ENCODE peak calls at places on chromosomes 11 and 22, in nine cellular contexts. One of them, this sample, is unnamed.
A peak's percentile ranks its signal among the peaks of the same experiment; 100 is the strongest.

GRCh38 chr11:32792948-32793475 is 1.4 kb downstream of the CCDC73 start:
- DNase-seq in colonic mucosa: peak; percentile 67
- DNase-seq in tibial artery: no peak
- DNase-seq in astrocyte: peak; percentile 2
- DNase-seq in heart left ventricle: peak; percentile 59
- DNase-seq in PC-3: peak; percentile 81
- DNase-seq in IMR-90: peak; percentile 27
- DNase-seq in SJSA1: peak; percentile 30
- DNase-seq in cardiac muscle cell: peak; percentile 68
- DNase-seq in this sample: peak; percentile 69

GRCh38 chr22:24450600-24450999 is 23.2 kb downstream of the ADORA2A start:
- DNase-seq in PC-3: no peak
- DNase-seq in astrocyte: no peak
- DNase-seq in colonic mucosa: no peak
- DNase-seq in cardiac muscle cell: peak; percentile 30
- DNase-seq in SJSA1: no peak
- DNase-seq in IMR-90: no peak
- DNase-seq in tibial artery: peak; percentile 24
- DNase-seq in heart left ventricle: no peak
- DNase-seq in this sample: no peak

GRCh38 chr11:122796128-122796717 is 42.1 kb upstream of the CRTAM start:
- DNase-seq in SJSA1: no peak
- DNase-seq in colonic mucosa: peak; percentile 49
- DNase-seq in cardiac muscle cell: peak; percentile 33
- DNase-seq in heart left ventricle: peak; percentile 41
- DNase-seq in PC-3: peak; percentile 79
- DNase-seq in IMR-90: peak; percentile 36
- DNase-seq in tibial artery: no peak
- DNase-seq in astrocyte: no peak
- DNase-seq in this sample: peak; percentile 58

GRCh38 chr11:124876818-124877630 is 11.8 kb downstream of the ROBO3 start:
- DNase-seq in SJSA1: no peak
- DNase-seq in cardiac muscle cell: no peak
- DNase-seq in PC-3: no peak
- DNase-seq in heart left ventricle: no peak
- DNase-seq in colonic mucosa: no peak
- DNase-seq in IMR-90: no peak
- DNase-seq in astrocyte: no peak
- DNase-seq in tibial artery: peak; percentile 68
- DNase-seq in this sample: no peak

GRCh38 chr11:103648670-103649400 is 387.6 kb upstream of the DDI1 start:
- DNase-seq in SJSA1: no peak
- DNase-seq in IMR-90: peak; percentile 26
- DNase-seq in heart left ventricle: no peak
- DNase-seq in PC-3: no peak
- DNase-seq in astrocyte: peak; percentile 87
- DNase-seq in tibial artery: no peak
- DNase-seq in colonic mucosa: no peak
- DNase-seq in cardiac muscle cell: no peak
- DNase-seq in this sample: no peak

GRCh38 chr22:45240137-45240809 is 421 bp downstream of the KIAA0930 start:
- DNase-seq in astrocyte: no peak
- DNase-seq in heart left ventricle: no peak
- DNase-seq in IMR-90: no peak
- DNase-seq in tibial artery: no peak
- DNase-seq in cardiac muscle cell: no peak
- DNase-seq in PC-3: no peak
- DNase-seq in colonic mucosa: peak; percentile 41
- DNase-seq in SJSA1: peak; percentile 38
- DNase-seq in this sample: no peak

GRCh38 chr11:72781063-72781312 is 12.9 kb downstream of the STARD10 start:
- DNase-seq in heart left ventricle: no peak
- DNase-seq in cardiac muscle cell: peak; percentile 17
- DNase-seq in colonic mucosa: peak; percentile 58
- DNase-seq in SJSA1: no peak
- DNase-seq in astrocyte: no peak
- DNase-seq in tibial artery: no peak
- DNase-seq in IMR-90: no peak
- DNase-seq in PC-3: peak; percentile 62
- DNase-seq in this sample: peak; percentile 88

GRCh38 chr11:35387341-35387982 is 31.9 kb downstream of the SLC1A2 start:
- DNase-seq in PC-3: peak; percentile 9
- DNase-seq in heart left ventricle: no peak
- DNase-seq in cardiac muscle cell: no peak
- DNase-seq in tibial artery: no peak
- DNase-seq in IMR-90: peak; percentile 53
- DNase-seq in astrocyte: peak; percentile 8
- DNase-seq in colonic mucosa: no peak
- DNase-seq in SJSA1: no peak
- DNase-seq in this sample: no peak

GRCh38 chr22:37162221-37163095 is 12.7 kb upstream of the IL2RB start:
- DNase-seq in PC-3: no peak
- DNase-seq in cardiac muscle cell: no peak
- DNase-seq in heart left ventricle: no peak
- DNase-seq in IMR-90: no peak
- DNase-seq in SJSA1: no peak
- DNase-seq in tibial artery: no peak
- DNase-seq in colonic mucosa: no peak
- DNase-seq in astrocyte: no peak
- DNase-seq in this sample: no peak

GRCh38 chr11:64765291-64765803 is 5.6 kb upstream of the PYGM start:
- DNase-seq in PC-3: no peak
- DNase-seq in SJSA1: no peak
- DNase-seq in heart left ventricle: no peak
- DNase-seq in tibial artery: peak; percentile 67
- DNase-seq in cardiac muscle cell: no peak
- DNase-seq in IMR-90: no peak
- DNase-seq in colonic mucosa: no peak
- DNase-seq in astrocyte: no peak
- DNase-seq in this sample: peak; percentile 43

GRCh38 chr11:35750315-35750714 is 87.7 kb downstream of the TRIM44 start:
- DNase-seq in tibial artery: no peak
- DNase-seq in colonic mucosa: no peak
- DNase-seq in astrocyte: no peak
- DNase-seq in heart left ventricle: no peak
- DNase-seq in IMR-90: no peak
- DNase-seq in SJSA1: no peak
- DNase-seq in PC-3: no peak
- DNase-seq in cardiac muscle cell: no peak
- DNase-seq in this sample: no peak

GRCh38 chr22:27561301-27561820 is 240.2 kb downstream of the MN1 start:
- DNase-seq in colonic mucosa: no peak
- DNase-seq in heart left ventricle: no peak
- DNase-seq in astrocyte: no peak
- DNase-seq in PC-3: no peak
- DNase-seq in SJSA1: no peak
- DNase-seq in IMR-90: no peak
- DNase-seq in cardiac muscle cell: no peak
- DNase-seq in tibial artery: no peak
- DNase-seq in this sample: no peak

GRCh38 chr22:27556371-27556770 is 245.2 kb downstream of the MN1 start:
- DNase-seq in cardiac muscle cell: no peak
- DNase-seq in heart left ventricle: no peak
- DNase-seq in SJSA1: peak; percentile 15
- DNase-seq in astrocyte: peak; percentile 26
- DNase-seq in colonic mucosa: no peak
- DNase-seq in PC-3: no peak
- DNase-seq in tibial artery: no peak
- DNase-seq in IMR-90: no peak
- DNase-seq in this sample: no peak

GRCh38 chr22:27560781-27561180 is 240.8 kb downstream of the MN1 start:
- DNase-seq in SJSA1: no peak
- DNase-seq in tibial artery: no peak
- DNase-seq in astrocyte: no peak
- DNase-seq in colonic mucosa: no peak
- DNase-seq in heart left ventricle: no peak
- DNase-seq in cardiac muscle cell: no peak
- DNase-seq in PC-3: no peak
- DNase-seq in IMR-90: no peak
- DNase-seq in this sample: no peak

GRCh38 chr22:27557554-27558060 is 243.9 kb downstream of the MN1 start:
- DNase-seq in cardiac muscle cell: no peak
- DNase-seq in IMR-90: no peak
- DNase-seq in heart left ventricle: no peak
- DNase-seq in colonic mucosa: no peak
- DNase-seq in PC-3: no peak
- DNase-seq in SJSA1: no peak
- DNase-seq in tibial artery: no peak
- DNase-seq in astrocyte: no peak
- DNase-seq in this sample: no peak

GRCh38 chr22:27558658-27559371 is 242.7 kb downstream of the MN1 start:
- DNase-seq in tibial artery: no peak
- DNase-seq in colonic mucosa: no peak
- DNase-seq in IMR-90: no peak
- DNase-seq in SJSA1: no peak
- DNase-seq in astrocyte: no peak
- DNase-seq in PC-3: no peak
- DNase-seq in heart left ventricle: no peak
- DNase-seq in cardiac muscle cell: no peak
- DNase-seq in this sample: no peak
- H3K27me3 ChIP-seq in tibial artery: no peaks in the 10 kb centered on the region
- H3K27me3 ChIP-seq in colonic mucosa: no peaks in the 10 kb centered on the region
- H3K27me3 ChIP-seq in IMR-90: peaks cover 28% of the 10 kb centered on the region
- H3K27me3 ChIP-seq in SJSA1: no peaks in the 10 kb centered on the region
- H3K27me3 ChIP-seq in astrocyte: no peaks in the 10 kb centered on the region
- H3K27me3 ChIP-seq in PC-3: no peaks in the 10 kb centered on the region
- H3K27me3 ChIP-seq in heart left ventricle: no peaks in the 10 kb centered on the region
- H3K27me3 ChIP-seq in cardiac muscle cell: no peaks in the 10 kb centered on the region
- H3K27me3 ChIP-seq in this sample: no peaks in the 10 kb centered on the region

DNA sequence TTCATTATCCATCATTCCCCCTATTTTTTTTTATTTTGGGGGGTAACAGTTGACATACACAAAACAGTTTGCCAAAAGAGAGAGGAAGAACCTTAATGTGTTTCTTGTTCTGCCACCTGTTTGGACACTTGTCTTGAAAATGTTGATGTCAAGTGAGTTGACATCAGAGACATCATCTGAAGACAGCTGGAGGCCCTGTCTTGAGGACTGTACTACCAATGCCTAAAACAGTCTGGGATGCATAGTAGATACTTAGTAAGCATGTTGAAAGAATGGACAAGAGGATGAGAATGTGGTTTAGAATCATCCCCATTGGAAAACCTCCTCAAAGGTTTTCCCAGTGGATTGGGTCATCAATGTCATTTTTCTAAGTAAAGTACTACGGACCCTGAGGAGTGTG is 2.4 kb upstream of the ARHGEF12 start:
- DNase-seq in SJSA1: no peak
- DNase-seq in PC-3: no peak
- DNase-seq in cardiac muscle cell: no peak
- DNase-seq in heart left ventricle: no peak
- DNase-seq in astrocyte: no peak
- DNase-seq in colonic mucosa: no peak
- DNase-seq in tibial artery: no peak
- DNase-seq in IMR-90: no peak
- DNase-seq in this sample: no peak
- H3K4me1 ChIP-seq in SJSA1: peaks cover 40% of the 10 kb centered on the region
- H3K4me1 ChIP-seq in PC-3: peaks cover 44% of the 10 kb centered on the region
- H3K4me1 ChIP-seq in cardiac muscle cell: peaks cover 16% of the 10 kb centered on the region
- H3K4me1 ChIP-seq in heart left ventricle: peaks cover 43% of the 10 kb centered on the region
- H3K4me1 ChIP-seq in astrocyte: peaks cover 49% of the 10 kb centered on the region
- H3K4me1 ChIP-seq in colonic mucosa: no peaks in the 10 kb centered on the region
- H3K4me1 ChIP-seq in tibial artery: peaks cover 35% of the 10 kb centered on the region
- H3K4me1 ChIP-seq in IMR-90: peaks cover 13% of the 10 kb centered on the region
- H3K4me1 ChIP-seq in this sample: peaks cover 14% of the 10 kb centered on the region

GRCh38 chr11:68287419-68287818 is 15.6 kb upstream of the C11orf24 start:
- DNase-seq in SJSA1: no peak
- DNase-seq in PC-3: no peak
- DNase-seq in cardiac muscle cell: no peak
- DNase-seq in IMR-90: no peak
- DNase-seq in colonic mucosa: no peak
- DNase-seq in tibial artery: no peak
- DNase-seq in heart left ventricle: no peak
- DNase-seq in astrocyte: no peak
- DNase-seq in this sample: no peak
- H3K9me3 ChIP-seq in SJSA1: peaks cover 14% of the 10 kb centered on the region
- H3K9me3 ChIP-seq in PC-3: peaks cover 15% of the 10 kb centered on the region
- H3K9me3 ChIP-seq in cardiac muscle cell: no peaks in the 10 kb centered on the region
- H3K9me3 ChIP-seq in IMR-90: peaks cover 4% of the 10 kb centered on the region
- H3K9me3 ChIP-seq in colonic mucosa: no peaks in the 10 kb centered on the region
- H3K9me3 ChIP-seq in tibial artery: no peaks in the 10 kb centered on the region
- H3K9me3 ChIP-seq in heart left ventricle: peaks cover 6% of the 10 kb centered on the region
- H3K9me3 ChIP-seq in astrocyte: no peaks in the 10 kb centered on the region
- H3K9me3 ChIP-seq in this sample: peaks cover 22% of the 10 kb centered on the region

GRCh38 chr11:2264366-2265011 is 5.9 kb downstream of the ASCL2 start:
- DNase-seq in astrocyte: no peak
- DNase-seq in IMR-90: no peak
- DNase-seq in cardiac muscle cell: no peak
- DNase-seq in SJSA1: no peak
- DNase-seq in heart left ventricle: no peak
- DNase-seq in PC-3: no peak
- DNase-seq in tibial artery: no peak
- DNase-seq in colonic mucosa: no peak
- DNase-seq in this sample: no peak
- H3K27me3 ChIP-seq in astrocyte: peaks cover 18% of the 10 kb centered on the region
- H3K27me3 ChIP-seq in IMR-90: peaks cover 63% of the 10 kb centered on the region
- H3K27me3 ChIP-seq in cardiac muscle cell: peaks cover 52% of the 10 kb centered on the region
- H3K27me3 ChIP-seq in SJSA1: peaks cover 76% of the 10 kb centered on the region
- H3K27me3 ChIP-seq in heart left ventricle: peaks cover 24% of the 10 kb centered on the region
- H3K27me3 ChIP-seq in PC-3: no peaks in the 10 kb centered on the region
- H3K27me3 ChIP-seq in tibial artery: no peaks in the 10 kb centered on the region
- H3K27me3 ChIP-seq in colonic mucosa: peaks cover 8% of the 10 kb centered on the region
- H3K27me3 ChIP-seq in this sample: no peaks in the 10 kb centered on the region

GRCh38 chr11:69055212-69055586 is 6.5 kb downstream of the TPCN2 start:
- DNase-seq in cardiac muscle cell: no peak
- DNase-seq in PC-3: no peak
- DNase-seq in IMR-90: no peak
- DNase-seq in colonic mucosa: peak; percentile 82
- DNase-seq in heart left ventricle: no peak
- DNase-seq in tibial artery: no peak
- DNase-seq in SJSA1: no peak
- DNase-seq in astrocyte: no peak
- DNase-seq in this sample: peak; percentile 85
- H3K4me1 ChIP-seq in cardiac muscle cell: peaks cover 28% of the 10 kb centered on the region
- H3K4me1 ChIP-seq in PC-3: no peaks in the 10 kb centered on the region
- H3K4me1 ChIP-seq in IMR-90: no peaks in the 10 kb centered on the region
- H3K4me1 ChIP-seq in colonic mucosa: peaks cover 9% of the 10 kb centered on the region
- H3K4me1 ChIP-seq in heart left ventricle: peaks cover 48% of the 10 kb centered on the region
- H3K4me1 ChIP-seq in tibial artery: peaks cover 27% of the 10 kb centered on the region
- H3K4me1 ChIP-seq in SJSA1: no peaks in the 10 kb centered on the region
- H3K4me1 ChIP-seq in astrocyte: no peaks in the 10 kb centered on the region
- H3K4me1 ChIP-seq in this sample: peaks cover 33% of the 10 kb centered on the region

GRCh38 chr11:91608662-91609061 is 616.0 kb upstream of the FAT3 start:
- DNase-seq in heart left ventricle: no peak
- DNase-seq in colonic mucosa: no peak
- DNase-seq in PC-3: peak; percentile 5
- DNase-seq in IMR-90: no peak
- DNase-seq in SJSA1: no peak
- DNase-seq in tibial artery: no peak
- DNase-seq in cardiac muscle cell: no peak
- DNase-seq in astrocyte: no peak
- DNase-seq in this sample: no peak
- H3K9me3 ChIP-seq in heart left ventricle: no peaks in the 10 kb centered on the region
- H3K9me3 ChIP-seq in colonic mucosa: no peaks in the 10 kb centered on the region
- H3K9me3 ChIP-seq in PC-3: peaks cover under 1% of the 10 kb centered on the region
- H3K9me3 ChIP-seq in IMR-90: peaks cover 6% of the 10 kb centered on the region
- H3K9me3 ChIP-seq in SJSA1: no peaks in the 10 kb centered on the region
- H3K9me3 ChIP-seq in tibial artery: no peaks in the 10 kb centered on the region
- H3K9me3 ChIP-seq in cardiac muscle cell: no peaks in the 10 kb centered on the region
- H3K9me3 ChIP-seq in astrocyte: no peaks in the 10 kb centered on the region
- H3K9me3 ChIP-seq in this sample: no peaks in the 10 kb centered on the region